ENCODE peak calls at places on chromosomes 5 and 9, in six cellular contexts. B, Q, I, V, R and C are unnamed samples.

GRCh38 chr5:72451771-72452505 is 55.3 kb downstream of the ZNF366 start:
- DNase-seq in B (no peak), Q (no peak), I (peak; percentile 99), V (peak; percentile 79), R (no peak), C (no peak)

GRCh38 chr5:111069839-111070238 is 1.7 kb upstream of the TSLP start:
- DNase-seq in B (no peak), Q (no peak), I (peak; percentile 60), V (no peak), R (no peak), C (no peak)

GRCh38 chr9:96305171-96305570 is 3.2 kb upstream of the HSD17B3 start:
- DNase-seq in B (no peak), Q (no peak), I (no peak), V (no peak), R (no peak), C (no peak)

GRCh38 chr9:137972355-137972987 is 94.9 kb downstream of the CACNA1B start:
- DNase-seq in B (no peak), Q (no peak), I (no peak), V (no peak), R (peak; percentile 39), C (no peak)

GRCh38 chr5:137040641-137041340 is 458.3 kb downstream of the SPOCK1 start:
- DNase-seq in B (peak; percentile 15), Q (no peak), I (no peak), V (no peak), R (no peak), C (no peak)

GRCh38 chr5:171221931-171222330 is 87.1 kb upstream of the TLX3 start:
- DNase-seq in B (no peak), Q (no peak), I (no peak), V (no peak), R (no peak), C (no peak)

GRCh38 chr5:116271432-116271831 is 186.6 kb downstream of the COMMD10 start:
- DNase-seq in B (peak; percentile 5), Q (no peak), I (no peak), V (no peak), R (no peak), C (no peak)

GRCh38 chr5:89071941-89072331 is 189.0 kb upstream of the MEF2C start:
- DNase-seq in B (no peak), Q (no peak), I (no peak), V (no peak), R (no peak), C (no peak)

GRCh38 chr9:134642385-134643181 is 980 bp downstream of the COL5A1 start:
- DNase-seq in B (peak; percentile 14), Q (no peak), I (peak; percentile 91), V (peak; percentile 80), R (no peak), C (no peak)

GRCh38 chr5:6773342-6774035 is 60.3 kb downstream of the TENT4A start:
- DNase-seq in B (no peak), Q (no peak), I (no peak), V (no peak), R (no peak), C (no peak)

GRCh38 chr5:126445502-126446174 is 22.4 kb downstream of the GRAMD2B start:
- DNase-seq in B (peak; percentile 93), Q (no peak), I (no peak), V (no peak), R (no peak), C (no peak)

GRCh38 chr9:13205824-13206223 is 73.7 kb downstream of the MPDZ start:
- DNase-seq in B (peak; percentile 57), Q (no peak), I (peak; percentile 25), V (no peak), R (no peak), C (no peak)

GRCh38 chr9:113990975-113991471 is 87.1 kb downstream of the AMBP start:
- DNase-seq in B (no peak), Q (no peak), I (peak; percentile 48), V (no peak), R (no peak), C (no peak)

GRCh38 chr5:42520203-42520602 is 97.0 kb downstream of the GHR start:
- DNase-seq in B (no peak), Q (no peak), I (no peak), V (no peak), R (no peak), C (no peak)

GRCh38 chr9:114657705-114658104 is at the start of gene TEX53:
- DNase-seq in B (no peak), Q (no peak), I (no peak), V (no peak), R (no peak), C (peak; percentile 37)

GRCh38 chr5:175825906-175826305 is 45.5 kb upstream of the CPLX2 start:
- DNase-seq in B (no peak), Q (no peak), I (no peak), V (no peak), R (no peak), C (no peak)

GRCh38 chr5:50343715-50344114 is 97.4 kb downstream of the EMB start:
- DNase-seq in B (no peak), Q (no peak), I (no peak), V (no peak), R (no peak), C (no peak)

GRCh38 chr9:135533093-135533492 is 11.9 kb downstream of the LCN1 start:
- DNase-seq in B (no peak), Q (no peak), I (no peak), V (no peak), R (no peak), C (no peak)

GRCh38 chr5:123511290-123511647 is 708 bp upstream of the CSNK1G3 start:
- DNase-seq in B (peak; percentile 80), Q (no peak), I (peak; percentile 65), V (no peak), R (no peak), C (no peak)

GRCh38 chr5:69138796-69139195 is 28.2 kb upstream of the CCNB1 start:
- DNase-seq in B (no peak), Q (no peak), I (no peak), V (no peak), R (no peak), C (no peak)

GRCh38 chr5:170745481-170746061 is 38.0 kb upstream of the GABRP start:
- DNase-seq in B (no peak), Q (no peak), I (no peak), V (no peak), R (peak; percentile 55), C (peak; percentile 79)

GRCh38 chr5:141211-141610 is 49.2 kb downstream of the PLEKHG4B start:
- DNase-seq in B (no peak), Q (no peak), I (no peak), V (no peak), R (no peak), C (no peak)

GRCh38 chr9:116491659-116492058 is 195.4 kb upstream of the TRIM32 start:
- DNase-seq in B (no peak), Q (no peak), I (no peak), V (no peak), R (no peak), C (no peak)

GRCh38 chr5:54868511-54869483 is 116.6 kb downstream of the ESM1 start:
- DNase-seq in B (no peak), Q (no peak), I (no peak), V (no peak), R (no peak), C (no peak)

GRCh38 chr9:10274156-10274555 is 338.6 kb downstream of the PTPRD start:
- DNase-seq in B (no peak), Q (no peak), I (no peak), V (no peak), R (no peak), C (no peak)

GRCh38 chr9:10272830-10273229 is 340.0 kb downstream of the PTPRD start:
- DNase-seq in B (no peak), Q (no peak), I (no peak), V (no peak), R (no peak), C (no peak)

GRCh38 chr9:10265102-10265708 is 347.6 kb downstream of the PTPRD start:
- DNase-seq in B (peak; percentile 96), Q (no peak), I (peak; percentile 71), V (no peak), R (no peak), C (no peak)

GRCh38 chr9:10268500-10269485 is 344.0 kb downstream of the PTPRD start:
- DNase-seq in B (peak; percentile 79), Q (no peak), I (peak; percentile 50), V (no peak), R (no peak), C (no peak)
- TF ChIP-seq CTCF in B (peak; percentile 77), Q (no peak), I (peak; percentile 40), V (no peak), R (peak; percentile 42), C (peak; percentile 63)

DNA sequence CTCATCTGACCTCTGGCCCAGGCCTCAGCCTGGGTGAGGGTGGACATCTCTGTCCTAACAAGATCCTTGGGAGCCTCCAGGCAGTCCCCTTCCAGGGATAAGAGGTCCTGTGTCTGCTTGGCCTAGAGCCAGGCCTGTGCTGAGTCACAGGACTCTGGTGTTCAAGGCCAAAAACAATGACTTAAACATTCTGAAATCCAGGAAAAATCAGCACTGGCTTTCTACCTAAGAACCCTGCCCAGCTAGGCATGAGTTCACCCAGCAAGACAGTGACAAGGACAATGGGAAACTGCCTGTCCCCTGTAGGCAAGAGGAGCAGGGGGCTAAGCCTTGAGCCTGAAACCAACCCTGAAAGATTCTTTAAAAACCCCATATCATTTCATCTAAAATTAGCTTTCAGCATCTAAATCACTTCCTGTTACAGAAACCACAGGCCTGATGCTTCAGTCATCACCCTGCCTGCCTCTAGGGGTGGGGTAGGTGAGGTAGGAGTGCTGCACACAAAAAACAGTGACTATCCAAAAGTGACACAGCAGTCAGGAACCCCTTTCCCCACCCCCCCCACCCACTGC is 29.9 kb downstream of the CSF2 start:
- DNase-seq in B (peak; percentile 89), Q (no peak), I (peak; percentile 88), V (peak; percentile 49), R (peak; percentile 71), C (no peak)
- TF ChIP-seq CTCF in B (no peak), Q (no peak), I (no peak), V (no peak), R (no peak), C (peak; percentile 22)

DNA sequence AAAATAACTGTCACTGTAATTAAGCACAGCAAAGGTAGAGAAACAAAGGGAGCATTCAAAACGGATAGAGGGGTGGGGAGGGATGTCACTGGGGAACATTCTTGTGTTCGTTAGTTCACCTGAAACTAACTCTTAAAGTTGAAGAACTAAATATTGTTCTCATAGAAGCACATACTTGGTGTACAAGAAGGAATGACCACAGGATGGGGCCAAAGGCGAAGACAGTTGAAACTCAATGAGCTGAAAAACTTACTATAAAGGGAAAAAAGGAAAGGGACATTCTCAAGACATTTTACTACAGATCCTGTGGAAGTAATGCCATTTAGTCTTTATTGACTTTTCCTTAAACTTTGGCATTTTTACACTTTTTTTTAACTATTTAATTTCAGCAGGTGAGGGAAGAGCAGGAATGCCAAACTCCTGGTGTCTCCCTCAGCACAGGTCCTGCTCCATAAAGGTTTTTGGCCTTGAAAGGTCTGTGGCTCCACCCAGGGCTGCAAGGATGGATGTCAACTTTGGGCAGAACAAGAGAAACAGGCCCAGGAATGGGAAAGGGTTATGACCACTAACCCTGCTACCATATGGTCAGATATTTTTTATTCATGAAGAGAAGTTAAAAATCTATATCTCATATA is 197.6 kb upstream of the RASA1 start:
- DNase-seq in B (peak; percentile 63), Q (no peak), I (peak; percentile 81), V (peak; percentile 41), R (no peak), C (no peak)
- TF ChIP-seq CTCF in B (peak; percentile 43), Q (no peak), I (peak; percentile 63), V (peak; percentile 27), R (peak; percentile 41), C (peak; percentile 87)

DNA sequence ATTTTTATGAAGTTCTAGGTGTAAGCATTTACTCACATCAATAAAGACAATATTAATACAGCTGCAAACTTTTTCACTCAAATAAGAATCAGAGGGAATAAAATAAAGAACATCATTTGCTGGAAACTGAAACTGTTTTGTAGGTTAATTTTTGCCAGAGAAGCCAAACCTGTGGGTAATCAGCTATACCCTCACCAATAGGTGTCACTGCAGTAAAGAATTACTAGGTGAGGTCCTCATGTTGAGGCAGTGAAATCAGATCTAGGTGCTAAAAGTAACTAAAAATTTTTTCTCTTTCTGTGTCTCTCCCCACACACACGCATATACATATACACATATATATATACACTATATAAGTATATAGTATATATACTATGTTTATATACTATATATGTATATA is 1016.3 kb upstream of the SEMA6A start:
- DNase-seq in B (peak; percentile 29), Q (no peak), I (peak; percentile 48), V (no peak), R (no peak), C (no peak)
- TF ChIP-seq CTCF in B (peak; percentile 44), Q (peak; percentile 13), I (peak; percentile 36), V (no peak), R (no peak), C (peak; percentile 83)